ENCODE peak calls at places on chromosomes 11 and 22, in six cellular contexts. H is Caco-2, U is psoas muscle, I is fibroblast of the aortic adventitia, Q is GM12865, A is heart left ventricle. S is an unnamed sample.

GRCh38 chr22:36081023-36081431 is 52.4 kb upstream of the RBFOX2 start:
- DNase-seq in H (no peak), U (peak; percentile 64), I (peak; percentile 95), Q (no peak), A (no peak), S (peak; percentile 69)

GRCh38 chr22:42918500-42918899 is 61.4 kb upstream of the ARFGAP3 start:
- DNase-seq in H (no peak), U (no peak), I (no peak), Q (no peak), A (no peak), S (no peak)

GRCh38 chr11:76830639-76831312 is 29.9 kb upstream of the ACER3 start:
- DNase-seq in H (no peak), U (no peak), I (peak; percentile 94), Q (no peak), A (no peak), S (peak; percentile 86)

GRCh38 chr11:10032991-10033390 is 261.0 kb downstream of the SBF2 start:
- DNase-seq in H (no peak), U (no peak), I (peak; percentile 77), Q (no peak), A (no peak), S (peak; percentile 16)

GRCh38 chr11:75428301-75428724 is 4.7 kb downstream of the KLHL35 start:
- DNase-seq in H (peak; percentile 71), U (peak; percentile 89), I (peak; percentile 81), Q (peak; percentile 50), A (peak; percentile 94), S (peak; percentile 86)

GRCh38 chr11:15969281-15969680 is 387.1 kb downstream of the SOX6 start:
- DNase-seq in H (no peak), U (peak; percentile 53), I (peak; percentile 91), Q (peak; percentile 70), A (peak; percentile 79), S (peak; percentile 92)

GRCh38 chr22:40325315-40325714 is 21.0 kb upstream of the ADSL start:
- DNase-seq in H (no peak), U (no peak), I (no peak), Q (peak; percentile 13), A (no peak), S (no peak)

GRCh38 chr11:128621491-128622136 is 34.3 kb upstream of the ETS1 start:
- DNase-seq in H (no peak), U (peak; percentile 34), I (peak; percentile 83), Q (no peak), A (peak; percentile 73), S (peak; percentile 95)

GRCh38 chr11:1390603-1391164 is 950 bp downstream of the BRSK2 start:
- DNase-seq in H (peak; percentile 62), U (peak; percentile 40), I (no peak), Q (no peak), A (peak; percentile 74), S (no peak)

GRCh38 chr11:124870430-124870829 is 5.2 kb downstream of the ROBO3 start:
- DNase-seq in H (peak; percentile 26), U (no peak), I (no peak), Q (no peak), A (no peak), S (no peak)

GRCh38 chr22:38725900-38726655 is 20.3 kb downstream of the GTPBP1 start:
- DNase-seq in H (no peak), U (no peak), I (no peak), Q (no peak), A (no peak), S (no peak)

GRCh38 chr22:35205956-35206355 is 51.3 kb upstream of the HMGXB4 start:
- DNase-seq in H (no peak), U (no peak), I (peak; percentile 43), Q (no peak), A (no peak), S (peak; percentile 29)

GRCh38 chr11:17822021-17822781 is 87.6 kb downstream of the KCNC1 start:
- DNase-seq in H (no peak), U (peak; percentile 24), I (peak; percentile 77), Q (no peak), A (peak; percentile 52), S (peak; percentile 90)

GRCh38 chr11:134742228-134742612 is 330.2 kb upstream of the B3GAT1 start:
- DNase-seq in H (peak; percentile 65), U (no peak), I (peak; percentile 6), Q (no peak), A (no peak), S (peak; percentile 37)

GRCh38 chr11:106271686-106272085 is 194.2 kb downstream of the AASDHPPT start:
- DNase-seq in H (no peak), U (no peak), I (peak; percentile 37), Q (no peak), A (no peak), S (no peak)

GRCh38 chr11:110431212-110432073 is 1.7 kb downstream of the FDX1 start:
- DNase-seq in H (no peak), U (no peak), I (peak; percentile 46), Q (peak; percentile 38), A (no peak), S (peak; percentile 26)

GRCh38 chr11:46543564-46543963 is 50.3 kb downstream of the AMBRA1 start:
- DNase-seq in H (no peak), U (no peak), I (no peak), Q (no peak), A (no peak), S (no peak)

GRCh38 chr22:44158766-44159165 is 22.0 kb upstream of the PARVG start:
- DNase-seq in H (no peak), U (no peak), I (no peak), Q (no peak), A (no peak), S (no peak)

GRCh38 chr22:40610329-40610850 is 26.1 kb downstream of the MRTFA start:
- DNase-seq in H (no peak), U (no peak), I (peak; percentile 36), Q (no peak), A (no peak), S (peak; percentile 42)

DNA sequence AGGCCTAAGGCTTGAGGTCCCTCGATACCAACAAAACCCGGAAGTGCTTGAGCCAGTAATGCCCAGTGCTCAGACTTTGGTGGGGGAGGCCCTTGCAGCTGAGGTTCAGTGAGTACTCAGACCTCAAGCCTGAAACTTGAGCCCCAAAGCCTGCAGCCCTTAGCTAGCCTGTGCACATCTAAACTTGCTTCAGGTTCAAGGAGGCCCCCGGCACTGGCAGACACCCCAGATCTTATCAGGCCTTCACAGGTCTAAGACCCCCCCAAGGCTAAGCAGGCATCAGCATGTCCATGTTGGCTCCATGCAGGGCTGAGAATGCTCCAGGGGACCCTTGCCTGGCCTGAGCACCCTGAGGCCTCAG is 993 bp upstream of the CASTOR1 start:
- DNase-seq in H (no peak), U (no peak), I (no peak), Q (peak; percentile 69), A (no peak), S (no peak)
- H3K4me3 ChIP-seq in H (no peak overlapping the region), U (no peak overlapping the region), I (no peak overlapping the region), Q (peak overlapping the region; percentile 73), A (peak overlapping the region; percentile 88), S (no peak overlapping the region)

DNA sequence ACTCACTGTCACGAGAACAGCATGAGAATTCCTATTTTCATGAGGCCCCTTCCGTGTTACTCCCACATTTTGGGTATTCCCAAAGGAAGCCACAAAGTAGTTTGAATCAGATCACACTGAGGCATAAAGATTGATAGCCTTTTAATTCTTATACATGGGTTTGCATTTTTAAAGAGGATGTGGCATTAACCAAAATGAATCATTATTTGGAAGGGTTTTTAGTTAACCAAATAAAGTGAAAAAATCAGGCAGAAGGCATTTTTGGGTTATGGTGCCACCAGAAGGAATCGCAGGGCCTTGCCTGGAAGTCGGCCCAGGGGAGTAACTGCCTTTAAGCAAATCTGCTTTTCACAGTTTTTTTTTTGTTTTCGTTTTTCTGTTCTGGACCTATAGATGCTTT is 55.4 kb downstream of the HSD17B12 start:
- DNase-seq in H (no peak), U (no peak), I (peak; percentile 61), Q (no peak), A (no peak), S (peak; percentile 36)
- TF ChIP-seq CTCF in H (no peak), U (no peak), I (peak; percentile 24), Q (no peak), A (no peak), S (peak; percentile 15)

GRCh38 chr11:63951779-63952536 is 13.2 kb downstream of the NAA40 start:
- DNase-seq in H (no peak), U (no peak), I (no peak), Q (peak; percentile 87), A (no peak), S (no peak)
- H3K4me3 ChIP-seq in H (no peak overlapping the region), U (no peak overlapping the region), I (no peak overlapping the region), Q (peak overlapping the region; percentile 19), A (no peak overlapping the region), S (no peak overlapping the region)

GRCh38 chr22:22717723-22718122 is 73.3 kb downstream of the GGTLC2 start:
- DNase-seq in H (no peak), U (no peak), I (no peak), Q (no peak), A (no peak), S (no peak)

GRCh38 chr22:22721681-22722309 is 77.4 kb downstream of the GGTLC2 start:
- DNase-seq in H (no peak), U (no peak), I (peak; percentile 70), Q (peak; percentile 52), A (no peak), S (peak; percentile 89)

GRCh38 chr22:22720724-22721261 is 76.4 kb downstream of the GGTLC2 start:
- DNase-seq in H (no peak), U (no peak), I (peak; percentile 13), Q (peak; percentile 80), A (no peak), S (peak; percentile 42)

GRCh38 chr22:22716136-22716535 is 71.7 kb downstream of the GGTLC2 start:
- DNase-seq in H (no peak), U (no peak), I (no peak), Q (no peak), A (no peak), S (no peak)

GRCh38 chr22:22720201-22720723 is 75.8 kb downstream of the GGTLC2 start:
- DNase-seq in H (peak; percentile 54), U (no peak), I (peak; percentile 51), Q (peak; percentile 84), A (no peak), S (peak; percentile 74)
- TF ChIP-seq CTCF in H (peak; percentile 66), U (no peak), I (peak; percentile 53), Q (peak; percentile 52), A (peak; percentile 33), S (peak; percentile 68)

DNA sequence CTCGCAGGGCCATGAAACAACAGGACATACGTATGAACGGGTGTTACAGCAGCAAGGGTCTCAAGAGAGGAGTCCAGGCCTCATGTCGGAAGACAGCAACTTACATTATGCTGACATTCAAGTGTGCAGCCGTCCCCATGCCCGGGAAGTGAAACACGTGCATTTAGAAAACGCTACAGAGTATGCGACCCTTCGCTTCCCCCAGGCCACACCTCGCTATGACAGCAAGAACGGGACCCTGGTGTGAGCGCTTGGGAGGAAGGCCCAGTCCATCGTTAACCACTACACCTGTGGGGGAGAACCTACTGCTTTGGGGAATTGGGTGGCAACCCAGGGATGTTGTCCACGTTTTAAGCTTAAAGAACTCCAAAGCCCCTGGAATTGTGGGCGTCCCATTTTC is 7.2 kb downstream of the C11orf52 start:
- DNase-seq in H (no peak), U (no peak), I (no peak), Q (no peak), A (no peak), S (no peak)
- H3K4me3 ChIP-seq in H (no peak overlapping the region), U (peak overlapping the region; percentile 63), I (no peak overlapping the region), Q (no peak overlapping the region), A (no peak overlapping the region), S (no peak overlapping the region)

GRCh38 chr11:64787526-64788320 is 9.4 kb upstream of the SF1 start:
- DNase-seq in H (peak; percentile 61), U (peak; percentile 63), I (peak; percentile 53), Q (peak; percentile 76), A (no peak), S (peak; percentile 64)
- TF ChIP-seq CTCF in H (peak; percentile 89), U (peak; percentile 58), I (peak; percentile 88), Q (peak; percentile 77), A (peak; percentile 62), S (peak; percentile 86)

S was measured in fibroblast of pulmonary artery.